ENCODE peak calls at places on chromosomes 11 and 22, in nine cellular contexts. One of them, this sample, is unnamed.

GRCh38 chr22:20251981-20252380 is 16.1 kb downstream of the RTN4R start:
- DNase-seq in NCI-H1436: no peak
- DNase-seq in NCI-H1092: no peak
- DNase-seq in amygdala: no peak
- DNase-seq in endothelial cell: no peak
- DNase-seq in stimulated activated CD4-positive, alpha-beta T cell treated with anti-CD3 and anti-CD28 coated beads, TNF-alpha, amount 100 ng/mL, for 1 hour: no peak
- DNase-seq in stimulated activated CD8-positive, alpha-beta memory T cell treated with anti-CD3 and anti-CD28 coated beads, Interleukin-15, amount 100 ng/mL, for 4 hours: no peak
- DNase-seq in activated naive CD4-positive, alpha-beta T cell treated with anti-CD3 and anti-CD28 coated beads, Interleukin-2, amount 10 ng/mL, durations not matched to agents 7 days and 5 days: no peak
- DNase-seq in ecto neural progenitor cell: no peak
- DNase-seq in this sample: no peak

GRCh38 chr11:2580444-2581050 is 119.2 kb downstream of the KCNQ1OT1 start:
- DNase-seq in NCI-H1436: no peak
- DNase-seq in stimulated activated CD8-positive, alpha-beta memory T cell treated with anti-CD3 and anti-CD28 coated beads, Interleukin-15, amount 100 ng/mL, for 4 hours: no peak
- DNase-seq in NCI-H1092: no peak
- DNase-seq in amygdala: no peak
- DNase-seq in activated naive CD4-positive, alpha-beta T cell treated with anti-CD3 and anti-CD28 coated beads, Interleukin-2, amount 10 ng/mL, durations not matched to agents 7 days and 5 days: peak
- DNase-seq in endothelial cell: no peak
- DNase-seq in ecto neural progenitor cell: peak
- DNase-seq in stimulated activated CD4-positive, alpha-beta T cell treated with anti-CD3 and anti-CD28 coated beads, TNF-alpha, amount 100 ng/mL, for 1 hour: no peak
- DNase-seq in this sample: no peak

GRCh38 chr11:92711913-92712312 is 257.5 kb upstream of the MTNR1B start:
- DNase-seq in stimulated activated CD4-positive, alpha-beta T cell treated with anti-CD3 and anti-CD28 coated beads, TNF-alpha, amount 100 ng/mL, for 1 hour: no peak
- DNase-seq in NCI-H1092: no peak
- DNase-seq in amygdala: no peak
- DNase-seq in endothelial cell: no peak
- DNase-seq in ecto neural progenitor cell: no peak
- DNase-seq in NCI-H1436: no peak
- DNase-seq in stimulated activated CD8-positive, alpha-beta memory T cell treated with anti-CD3 and anti-CD28 coated beads, Interleukin-15, amount 100 ng/mL, for 4 hours: no peak
- DNase-seq in activated naive CD4-positive, alpha-beta T cell treated with anti-CD3 and anti-CD28 coated beads, Interleukin-2, amount 10 ng/mL, durations not matched to agents 7 days and 5 days: no peak
- DNase-seq in this sample: no peak

GRCh38 chr11:35253237-35253636 is 114.3 kb downstream of the CD44 start:
- DNase-seq in NCI-H1092: no peak
- DNase-seq in NCI-H1436: no peak
- DNase-seq in amygdala: no peak
- DNase-seq in activated naive CD4-positive, alpha-beta T cell treated with anti-CD3 and anti-CD28 coated beads, Interleukin-2, amount 10 ng/mL, durations not matched to agents 7 days and 5 days: no peak
- DNase-seq in endothelial cell: no peak
- DNase-seq in stimulated activated CD8-positive, alpha-beta memory T cell treated with anti-CD3 and anti-CD28 coated beads, Interleukin-15, amount 100 ng/mL, for 4 hours: no peak
- DNase-seq in ecto neural progenitor cell: no peak
- DNase-seq in stimulated activated CD4-positive, alpha-beta T cell treated with anti-CD3 and anti-CD28 coated beads, TNF-alpha, amount 100 ng/mL, for 1 hour: no peak
- DNase-seq in this sample: no peak

GRCh38 chr22:19815823-19816290 is 38.8 kb downstream of the GNB1L start:
- DNase-seq in stimulated activated CD4-positive, alpha-beta T cell treated with anti-CD3 and anti-CD28 coated beads, TNF-alpha, amount 100 ng/mL, for 1 hour: no peak
- DNase-seq in NCI-H1092: no peak
- DNase-seq in NCI-H1436: no peak
- DNase-seq in amygdala: no peak
- DNase-seq in endothelial cell: no peak
- DNase-seq in ecto neural progenitor cell: no peak
- DNase-seq in stimulated activated CD8-positive, alpha-beta memory T cell treated with anti-CD3 and anti-CD28 coated beads, Interleukin-15, amount 100 ng/mL, for 4 hours: no peak
- DNase-seq in activated naive CD4-positive, alpha-beta T cell treated with anti-CD3 and anti-CD28 coated beads, Interleukin-2, amount 10 ng/mL, durations not matched to agents 7 days and 5 days: no peak
- DNase-seq in this sample: no peak

GRCh38 chr11:105315287-105315686 is 175.7 kb upstream of the CARD18 start:
- DNase-seq in stimulated activated CD8-positive, alpha-beta memory T cell treated with anti-CD3 and anti-CD28 coated beads, Interleukin-15, amount 100 ng/mL, for 4 hours: no peak
- DNase-seq in NCI-H1436: no peak
- DNase-seq in amygdala: no peak
- DNase-seq in NCI-H1092: no peak
- DNase-seq in ecto neural progenitor cell: no peak
- DNase-seq in activated naive CD4-positive, alpha-beta T cell treated with anti-CD3 and anti-CD28 coated beads, Interleukin-2, amount 10 ng/mL, durations not matched to agents 7 days and 5 days: no peak
- DNase-seq in stimulated activated CD4-positive, alpha-beta T cell treated with anti-CD3 and anti-CD28 coated beads, TNF-alpha, amount 100 ng/mL, for 1 hour: no peak
- DNase-seq in endothelial cell: no peak
- DNase-seq in this sample: no peak

GRCh38 chr11:33835143-33835878 is 56.6 kb downstream of the LMO2 start:
- DNase-seq in ecto neural progenitor cell: no peak
- DNase-seq in stimulated activated CD4-positive, alpha-beta T cell treated with anti-CD3 and anti-CD28 coated beads, TNF-alpha, amount 100 ng/mL, for 1 hour: no peak
- DNase-seq in amygdala: no peak
- DNase-seq in activated naive CD4-positive, alpha-beta T cell treated with anti-CD3 and anti-CD28 coated beads, Interleukin-2, amount 10 ng/mL, durations not matched to agents 7 days and 5 days: no peak
- DNase-seq in endothelial cell: no peak
- DNase-seq in NCI-H1092: peak
- DNase-seq in NCI-H1436: peak
- DNase-seq in stimulated activated CD8-positive, alpha-beta memory T cell treated with anti-CD3 and anti-CD28 coated beads, Interleukin-15, amount 100 ng/mL, for 4 hours: no peak
- DNase-seq in this sample: peak

GRCh38 chr11:46489668-46490560 is 98.3 kb upstream of the CHRM4 start:
- DNase-seq in activated naive CD4-positive, alpha-beta T cell treated with anti-CD3 and anti-CD28 coated beads, Interleukin-2, amount 10 ng/mL, durations not matched to agents 7 days and 5 days: peak
- DNase-seq in stimulated activated CD8-positive, alpha-beta memory T cell treated with anti-CD3 and anti-CD28 coated beads, Interleukin-15, amount 100 ng/mL, for 4 hours: no peak
- DNase-seq in endothelial cell: peak
- DNase-seq in NCI-H1436: no peak
- DNase-seq in ecto neural progenitor cell: no peak
- DNase-seq in amygdala: no peak
- DNase-seq in stimulated activated CD4-positive, alpha-beta T cell treated with anti-CD3 and anti-CD28 coated beads, TNF-alpha, amount 100 ng/mL, for 1 hour: peak
- DNase-seq in NCI-H1092: peak
- DNase-seq in this sample: peak

GRCh38 chr11:565921-566509 is 5.2 kb downstream of the RASSF7 start:
- DNase-seq in activated naive CD4-positive, alpha-beta T cell treated with anti-CD3 and anti-CD28 coated beads, Interleukin-2, amount 10 ng/mL, durations not matched to agents 7 days and 5 days: no peak
- DNase-seq in stimulated activated CD8-positive, alpha-beta memory T cell treated with anti-CD3 and anti-CD28 coated beads, Interleukin-15, amount 100 ng/mL, for 4 hours: no peak
- DNase-seq in stimulated activated CD4-positive, alpha-beta T cell treated with anti-CD3 and anti-CD28 coated beads, TNF-alpha, amount 100 ng/mL, for 1 hour: no peak
- DNase-seq in amygdala: no peak
- DNase-seq in ecto neural progenitor cell: no peak
- DNase-seq in NCI-H1436: no peak
- DNase-seq in endothelial cell: no peak
- DNase-seq in NCI-H1092: no peak
- DNase-seq in this sample: no peak

GRCh38 chr11:105245781-105246315 is 106.3 kb upstream of the CARD18 start:
- DNase-seq in ecto neural progenitor cell: no peak
- DNase-seq in stimulated activated CD8-positive, alpha-beta memory T cell treated with anti-CD3 and anti-CD28 coated beads, Interleukin-15, amount 100 ng/mL, for 4 hours: no peak
- DNase-seq in endothelial cell: no peak
- DNase-seq in NCI-H1092: no peak
- DNase-seq in NCI-H1436: no peak
- DNase-seq in amygdala: no peak
- DNase-seq in stimulated activated CD4-positive, alpha-beta T cell treated with anti-CD3 and anti-CD28 coated beads, TNF-alpha, amount 100 ng/mL, for 1 hour: no peak
- DNase-seq in activated naive CD4-positive, alpha-beta T cell treated with anti-CD3 and anti-CD28 coated beads, Interleukin-2, amount 10 ng/mL, durations not matched to agents 7 days and 5 days: no peak
- DNase-seq in this sample: no peak

GRCh38 chr11:61281581-61282250 is 13.4 kb downstream of the VWCE start:
- DNase-seq in stimulated activated CD4-positive, alpha-beta T cell treated with anti-CD3 and anti-CD28 coated beads, TNF-alpha, amount 100 ng/mL, for 1 hour: no peak
- DNase-seq in endothelial cell: peak
- DNase-seq in ecto neural progenitor cell: peak
- DNase-seq in activated naive CD4-positive, alpha-beta T cell treated with anti-CD3 and anti-CD28 coated beads, Interleukin-2, amount 10 ng/mL, durations not matched to agents 7 days and 5 days: peak
- DNase-seq in stimulated activated CD8-positive, alpha-beta memory T cell treated with anti-CD3 and anti-CD28 coated beads, Interleukin-15, amount 100 ng/mL, for 4 hours: no peak
- DNase-seq in NCI-H1092: no peak
- DNase-seq in amygdala: no peak
- DNase-seq in NCI-H1436: no peak
- DNase-seq in this sample: peak

GRCh38 chr11:115391598-115391997 is 112.6 kb downstream of the CADM1 start:
- DNase-seq in amygdala: no peak
- DNase-seq in NCI-H1092: no peak
- DNase-seq in activated naive CD4-positive, alpha-beta T cell treated with anti-CD3 and anti-CD28 coated beads, Interleukin-2, amount 10 ng/mL, durations not matched to agents 7 days and 5 days: no peak
- DNase-seq in NCI-H1436: peak
- DNase-seq in stimulated activated CD8-positive, alpha-beta memory T cell treated with anti-CD3 and anti-CD28 coated beads, Interleukin-15, amount 100 ng/mL, for 4 hours: no peak
- DNase-seq in ecto neural progenitor cell: peak
- DNase-seq in endothelial cell: peak
- DNase-seq in stimulated activated CD4-positive, alpha-beta T cell treated with anti-CD3 and anti-CD28 coated beads, TNF-alpha, amount 100 ng/mL, for 1 hour: no peak
- DNase-seq in this sample: no peak

This sample was measured in AG08396.